ENCODE peak calls at places on chromosome 1, in four cellular contexts. Z is mesendoderm, T is H9, S is H1. W is an unnamed sample.

GRCh38 chr1:12539705-12540579 is 78.1 kb downstream of the DHRS3 start:
- DNase-seq in Z (peak; percentile 93), T (peak; percentile 69), S (no peak), W (peak; percentile 93)

GRCh38 chr1:34407140-34407539 is 230.4 kb downstream of the C1orf94 start:
- DNase-seq in Z (no peak), S (no peak), T (no peak), W (peak; percentile 92)

GRCh38 chr1:28108006-28108405 is 19.6 kb upstream of the EYA3 start:
- DNase-seq in T (no peak), Z (no peak), S (no peak), W (no peak)

GRCh38 chr1:111988743-111989453 is 570 bp downstream of the KCND3 start:
- DNase-seq in T (peak; percentile 54), Z (peak; percentile 37), S (no peak), W (no peak)

GRCh38 chr1:100904528-100904927 is 8.6 kb downstream of the SLC30A7 start:
- DNase-seq in Z (no peak), S (no peak), T (no peak), W (no peak)

GRCh38 chr1:201169971-201170532 is 15.8 kb upstream of the TMEM9 start:
- DNase-seq in Z (no peak), T (no peak), S (no peak), W (peak; percentile 12)

GRCh38 chr1:235088440-235088839 is 40.2 kb downstream of the TOMM20 start:
- DNase-seq in T (no peak), S (no peak), Z (no peak), W (peak; percentile 11)

GRCh38 chr1:204327359-204327758 is 32.4 kb downstream of the PLEKHA6 start:
- DNase-seq in S (no peak), T (no peak), Z (no peak), W (no peak)

GRCh38 chr1:215056584-215056983 is 26.0 kb upstream of the KCNK2 start:
- DNase-seq in S (no peak), Z (no peak), T (no peak), W (no peak)

GRCh38 chr1:167968569-167968968 is 31.7 kb upstream of the MPC2 start:
- DNase-seq in Z (no peak), T (no peak), S (no peak), W (no peak)

GRCh38 chr1:197100677-197101076 is 33.6 kb upstream of the F13B start:
- DNase-seq in T (no peak), S (no peak), Z (no peak), W (no peak)

GRCh38 chr1:92487078-92487605 is 417 bp upstream of the GFI1 start:
- DNase-seq in Z (no peak), S (no peak), T (no peak), W (no peak)
- H3K9ac ChIP-seq in Z (no peak overlapping the region), S (no peak overlapping the region), T (no peak overlapping the region), W (no peak overlapping the region)

DNA sequence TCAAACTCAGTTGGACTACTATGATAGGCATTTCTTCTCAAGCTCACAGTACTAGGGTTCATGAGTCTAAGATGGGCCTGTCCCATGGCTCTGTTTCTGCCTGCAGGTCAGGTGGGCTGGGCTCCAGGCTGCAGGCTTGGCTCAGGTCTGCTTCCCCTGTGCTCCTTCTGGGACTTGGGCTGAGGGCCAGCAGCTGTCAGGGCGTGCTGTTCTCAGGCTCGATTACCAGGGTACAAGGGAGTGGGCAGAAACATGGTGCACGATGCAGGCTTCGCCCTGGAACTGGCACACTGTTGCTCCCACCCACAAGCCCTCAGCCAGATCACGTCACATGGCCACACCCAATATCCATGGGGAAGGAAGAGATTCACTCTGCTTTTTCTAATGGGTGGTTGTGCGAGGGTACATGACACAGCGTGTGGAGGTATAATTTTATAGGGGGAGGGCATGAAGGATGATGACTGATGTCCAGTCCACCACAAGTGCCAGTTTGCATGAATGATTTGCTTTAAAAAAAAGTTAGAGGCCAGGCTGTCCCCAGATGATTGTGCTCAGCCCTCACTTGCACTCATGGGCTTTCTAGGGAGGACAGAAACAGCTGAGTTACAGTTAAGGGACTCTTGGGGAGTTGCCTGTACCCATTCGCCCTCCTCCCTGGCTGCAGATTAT is 118.0 kb downstream of the ACTL8 start:
- DNase-seq in S (no peak), T (no peak), Z (no peak), W (no peak)
- H2BK120ac ChIP-seq in S (no peak overlapping the region), T (no peak overlapping the region), Z (no peak overlapping the region), W (no peak overlapping the region)

GRCh38 chr1:218357893-218358232 is 12.7 kb downstream of the TGFB2 start:
- DNase-seq in S (no peak), T (no peak), Z (no peak), W (no peak)
- H3K79me2 ChIP-seq in S (no peaks in the 10 kb centered on the region), T (no peaks in the 10 kb centered on the region), Z (no peaks in the 10 kb centered on the region), W (no peaks in the 10 kb centered on the region)

DNA sequence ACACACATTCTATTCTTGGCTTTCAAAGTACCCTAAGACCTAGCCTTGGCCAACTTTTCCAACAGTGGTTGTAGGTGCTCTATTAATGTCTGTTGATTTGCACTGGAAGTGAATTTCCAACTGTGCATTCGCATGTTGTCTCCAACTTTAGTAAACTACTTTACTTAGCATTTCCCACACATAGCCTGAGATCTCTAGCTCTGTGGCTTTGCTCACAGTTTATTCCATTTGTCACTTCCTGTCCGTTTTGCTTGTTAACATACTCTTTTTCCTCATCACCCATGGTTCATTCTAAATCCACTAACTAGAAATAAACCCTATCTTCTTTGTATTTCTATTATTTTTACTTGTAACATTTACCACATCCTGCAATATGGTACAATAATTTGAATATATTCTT is 644.1 kb downstream of the PTPRC start:
- DNase-seq in S (no peak), Z (no peak), T (no peak), W (no peak)
- H3K9ac ChIP-seq in S (no peak overlapping the region), Z (no peak overlapping the region), T (no peak overlapping the region), W (no peak overlapping the region)